ENCODE peak calls at places on chromosomes 12 and 14, in five cellular contexts. One of them, this sample, is unnamed.

GRCh38 chr14:34081576-34082136 is 130.8 kb upstream of the EGLN3 start:
- DNase-seq in uterus: no peak
- DNase-seq in tibial artery: no peak
- DNase-seq in esophagus squamous epithelium: no peak
- DNase-seq in mesendoderm: no peak
- DNase-seq in this sample: no peak

GRCh38 chr12:57552692-57553321 is 3.0 kb downstream of the KIF5A start:
- DNase-seq in uterus: no peak
- DNase-seq in mesendoderm: no peak
- DNase-seq in tibial artery: no peak
- DNase-seq in esophagus squamous epithelium: no peak
- DNase-seq in this sample: no peak

GRCh38 chr12:121810234-121810817 is 6.5 kb downstream of the SETD1B start:
- DNase-seq in esophagus squamous epithelium: no peak
- DNase-seq in uterus: no peak
- DNase-seq in mesendoderm: no peak
- DNase-seq in tibial artery: peak; percentile 66
- DNase-seq in this sample: no peak

GRCh38 chr14:74619672-74620131 is 7.7 kb upstream of the LTBP2 start:
- DNase-seq in tibial artery: peak; percentile 96
- DNase-seq in mesendoderm: peak; percentile 64
- DNase-seq in uterus: peak; percentile 95
- DNase-seq in esophagus squamous epithelium: no peak
- DNase-seq in this sample: peak; percentile 91

GRCh38 chr14:64971890-64972785 is at the start of gene RAB15:
- DNase-seq in uterus: no peak
- DNase-seq in mesendoderm: no peak
- DNase-seq in tibial artery: peak; percentile 66
- DNase-seq in esophagus squamous epithelium: no peak
- DNase-seq in this sample: peak; percentile 72

GRCh38 chr12:8499616-8500015 is 13.7 kb upstream of the CLEC4D start:
- DNase-seq in mesendoderm: peak; percentile 35
- DNase-seq in esophagus squamous epithelium: no peak
- DNase-seq in uterus: no peak
- DNase-seq in tibial artery: no peak
- DNase-seq in this sample: no peak

GRCh38 chr12:81207173-81207572 is 129.3 kb downstream of the ACSS3 start:
- DNase-seq in esophagus squamous epithelium: no peak
- DNase-seq in mesendoderm: peak; percentile 27
- DNase-seq in uterus: no peak
- DNase-seq in tibial artery: no peak
- DNase-seq in this sample: no peak

GRCh38 chr12:10304161-10304574 is 3.5 kb upstream of the KLRD1 start:
- DNase-seq in uterus: no peak
- DNase-seq in tibial artery: no peak
- DNase-seq in esophagus squamous epithelium: no peak
- DNase-seq in mesendoderm: no peak
- DNase-seq in this sample: no peak